ENCODE peak calls at places on chromosomes 5 and 9, in nine cellular contexts. One of them, this sample, is unnamed.

GRCh38 chr9:135299651-135300345 is 179.8 kb upstream of the PPP1R26 start:
- DNase-seq in Karpas-422: no peak
- DNase-seq in PC-9: no peak
- DNase-seq in psoas muscle: no peak
- DNase-seq in CD8-positive, alpha-beta memory T cell: no peak
- DNase-seq in CD4-positive, CD25-positive, alpha-beta regulatory T cell: no peak
- DNase-seq in ovary: no peak
- DNase-seq in neuronal stem cell: no peak
- DNase-seq in cardiac muscle cell: no peak
- DNase-seq in this sample: no peak

GRCh38 chr9:20255052-20255451 is 367.2 kb downstream of the MLLT3 start:
- DNase-seq in psoas muscle: no peak
- DNase-seq in cardiac muscle cell: no peak
- DNase-seq in CD4-positive, CD25-positive, alpha-beta regulatory T cell: no peak
- DNase-seq in neuronal stem cell: no peak
- DNase-seq in Karpas-422: no peak
- DNase-seq in PC-9: no peak
- DNase-seq in ovary: no peak
- DNase-seq in CD8-positive, alpha-beta memory T cell: no peak
- DNase-seq in this sample: no peak

GRCh38 chr9:89888233-89888632 is 283.4 kb downstream of the GADD45G start:
- DNase-seq in neuronal stem cell: no peak
- DNase-seq in ovary: no peak
- DNase-seq in psoas muscle: no peak
- DNase-seq in CD4-positive, CD25-positive, alpha-beta regulatory T cell: no peak
- DNase-seq in Karpas-422: no peak
- DNase-seq in CD8-positive, alpha-beta memory T cell: no peak
- DNase-seq in PC-9: no peak
- DNase-seq in cardiac muscle cell: no peak
- DNase-seq in this sample: no peak

GRCh38 chr5:113692466-113693204 is 179.1 kb downstream of the YTHDC2 start:
- DNase-seq in PC-9: no peak
- DNase-seq in psoas muscle: no peak
- DNase-seq in Karpas-422: no peak
- DNase-seq in neuronal stem cell: peak; percentile 54
- DNase-seq in cardiac muscle cell: peak; percentile 30
- DNase-seq in CD8-positive, alpha-beta memory T cell: no peak
- DNase-seq in CD4-positive, CD25-positive, alpha-beta regulatory T cell: no peak
- DNase-seq in ovary: no peak
- DNase-seq in this sample: no peak

GRCh38 chr9:137673871-137674270 is 55.1 kb downstream of the EHMT1 start:
- DNase-seq in PC-9: no peak
- DNase-seq in neuronal stem cell: no peak
- DNase-seq in psoas muscle: no peak
- DNase-seq in CD4-positive, CD25-positive, alpha-beta regulatory T cell: no peak
- DNase-seq in Karpas-422: no peak
- DNase-seq in cardiac muscle cell: peak; percentile 37
- DNase-seq in ovary: peak; percentile 53
- DNase-seq in CD8-positive, alpha-beta memory T cell: no peak
- DNase-seq in this sample: no peak

GRCh38 chr5:179738725-179739124 is 6.1 kb downstream of the MAML1 start:
- DNase-seq in CD4-positive, CD25-positive, alpha-beta regulatory T cell: no peak
- DNase-seq in Karpas-422: no peak
- DNase-seq in neuronal stem cell: no peak
- DNase-seq in ovary: no peak
- DNase-seq in CD8-positive, alpha-beta memory T cell: no peak
- DNase-seq in PC-9: no peak
- DNase-seq in cardiac muscle cell: no peak
- DNase-seq in psoas muscle: no peak
- DNase-seq in this sample: no peak

GRCh38 chr5:3911111-3911510 is 315.5 kb downstream of the IRX1 start:
- DNase-seq in psoas muscle: no peak
- DNase-seq in CD8-positive, alpha-beta memory T cell: no peak
- DNase-seq in cardiac muscle cell: no peak
- DNase-seq in CD4-positive, CD25-positive, alpha-beta regulatory T cell: no peak
- DNase-seq in PC-9: no peak
- DNase-seq in neuronal stem cell: no peak
- DNase-seq in ovary: no peak
- DNase-seq in Karpas-422: no peak
- DNase-seq in this sample: no peak

GRCh38 chr9:37144762-37145161 is 24.4 kb downstream of the ZCCHC7 start:
- DNase-seq in Karpas-422: peak; percentile 76
- DNase-seq in CD8-positive, alpha-beta memory T cell: no peak
- DNase-seq in ovary: no peak
- DNase-seq in neuronal stem cell: peak; percentile 42
- DNase-seq in PC-9: no peak
- DNase-seq in psoas muscle: no peak
- DNase-seq in cardiac muscle cell: peak; percentile 73
- DNase-seq in CD4-positive, CD25-positive, alpha-beta regulatory T cell: no peak
- DNase-seq in this sample: peak; percentile 26

GRCh38 chr9:105455836-105456475 is 8.1 kb downstream of the FSD1L start:
- DNase-seq in PC-9: no peak
- DNase-seq in cardiac muscle cell: no peak
- DNase-seq in CD8-positive, alpha-beta memory T cell: no peak
- DNase-seq in psoas muscle: no peak
- DNase-seq in CD4-positive, CD25-positive, alpha-beta regulatory T cell: no peak
- DNase-seq in Karpas-422: no peak
- DNase-seq in ovary: no peak
- DNase-seq in neuronal stem cell: no peak
- DNase-seq in this sample: no peak

GRCh38 chr5:62596096-62596495 is 17.5 kb downstream of the LRRC70 start:
- DNase-seq in neuronal stem cell: no peak
- DNase-seq in CD8-positive, alpha-beta memory T cell: no peak
- DNase-seq in psoas muscle: no peak
- DNase-seq in Karpas-422: no peak
- DNase-seq in PC-9: no peak
- DNase-seq in CD4-positive, CD25-positive, alpha-beta regulatory T cell: no peak
- DNase-seq in cardiac muscle cell: no peak
- DNase-seq in ovary: no peak
- DNase-seq in this sample: no peak

GRCh38 chr9:132586830-132587483 is 4.6 kb downstream of the BARHL1 start:
- DNase-seq in psoas muscle: peak; percentile 45
- DNase-seq in cardiac muscle cell: no peak
- DNase-seq in CD4-positive, CD25-positive, alpha-beta regulatory T cell: no peak
- DNase-seq in neuronal stem cell: no peak
- DNase-seq in ovary: no peak
- DNase-seq in CD8-positive, alpha-beta memory T cell: no peak
- DNase-seq in Karpas-422: no peak
- DNase-seq in PC-9: peak; percentile 15
- DNase-seq in this sample: no peak

GRCh38 chr9:132582786-132583583 is 579 bp downstream of the BARHL1 start:
- DNase-seq in CD4-positive, CD25-positive, alpha-beta regulatory T cell: no peak
- DNase-seq in PC-9: peak; percentile 12
- DNase-seq in Karpas-422: no peak
- DNase-seq in psoas muscle: peak; percentile 30
- DNase-seq in neuronal stem cell: no peak
- DNase-seq in ovary: no peak
- DNase-seq in CD8-positive, alpha-beta memory T cell: no peak
- DNase-seq in cardiac muscle cell: no peak
- DNase-seq in this sample: no peak

GRCh38 chr9:132583584-132584304 is 1.3 kb downstream of the BARHL1 start:
- DNase-seq in ovary: no peak
- DNase-seq in CD4-positive, CD25-positive, alpha-beta regulatory T cell: no peak
- DNase-seq in PC-9: peak; percentile 21
- DNase-seq in psoas muscle: no peak
- DNase-seq in neuronal stem cell: no peak
- DNase-seq in Karpas-422: no peak
- DNase-seq in cardiac muscle cell: no peak
- DNase-seq in CD8-positive, alpha-beta memory T cell: no peak
- DNase-seq in this sample: no peak

GRCh38 chr9:132585954-132586829 is 3.8 kb downstream of the BARHL1 start:
- DNase-seq in neuronal stem cell: no peak
- DNase-seq in ovary: no peak
- DNase-seq in Karpas-422: no peak
- DNase-seq in CD4-positive, CD25-positive, alpha-beta regulatory T cell: no peak
- DNase-seq in cardiac muscle cell: no peak
- DNase-seq in CD8-positive, alpha-beta memory T cell: no peak
- DNase-seq in psoas muscle: peak; percentile 42
- DNase-seq in PC-9: peak; percentile 34
- DNase-seq in this sample: no peak

GRCh38 chr9:132584616-132585560 is 2.5 kb downstream of the BARHL1 start:
- DNase-seq in neuronal stem cell: no peak
- DNase-seq in CD8-positive, alpha-beta memory T cell: no peak
- DNase-seq in PC-9: peak; percentile 19
- DNase-seq in Karpas-422: no peak
- DNase-seq in cardiac muscle cell: no peak
- DNase-seq in psoas muscle: peak; percentile 26
- DNase-seq in CD4-positive, CD25-positive, alpha-beta regulatory T cell: no peak
- DNase-seq in ovary: no peak
- DNase-seq in this sample: no peak
- H3K27me3 ChIP-seq in neuronal stem cell: peaks cover 100% of the 10 kb centered on the region
- H3K27me3 ChIP-seq in CD8-positive, alpha-beta memory T cell: peaks cover 76% of the 10 kb centered on the region
- H3K27me3 ChIP-seq in PC-9: peaks cover 29% of the 10 kb centered on the region
- H3K27me3 ChIP-seq in Karpas-422: no peaks in the 10 kb centered on the region
- H3K27me3 ChIP-seq in cardiac muscle cell: peaks cover 99% of the 10 kb centered on the region
- H3K27me3 ChIP-seq in psoas muscle: no peaks in the 10 kb centered on the region
- H3K27me3 ChIP-seq in CD4-positive, CD25-positive, alpha-beta regulatory T cell: peaks cover 22% of the 10 kb centered on the region
- H3K27me3 ChIP-seq in ovary: peaks cover 14% of the 10 kb centered on the region
- H3K27me3 ChIP-seq in this sample: peaks cover 95% of the 10 kb centered on the region

GRCh38 chr5:154598021-154598420 is 120.0 kb upstream of the HAND1 start:
- DNase-seq in CD4-positive, CD25-positive, alpha-beta regulatory T cell: no peak
- DNase-seq in neuronal stem cell: no peak
- DNase-seq in PC-9: no peak
- DNase-seq in CD8-positive, alpha-beta memory T cell: no peak
- DNase-seq in psoas muscle: no peak
- DNase-seq in ovary: no peak
- DNase-seq in cardiac muscle cell: no peak
- DNase-seq in Karpas-422: no peak
- DNase-seq in this sample: no peak
- H3K4me3 ChIP-seq in CD4-positive, CD25-positive, alpha-beta regulatory T cell: no peak overlapping the region
- H3K4me3 ChIP-seq in neuronal stem cell: no peak overlapping the region
- H3K4me3 ChIP-seq in PC-9: no peak overlapping the region
- H3K4me3 ChIP-seq in CD8-positive, alpha-beta memory T cell: no peak overlapping the region
- H3K4me3 ChIP-seq in psoas muscle: no peak overlapping the region
- H3K4me3 ChIP-seq in ovary: no peak overlapping the region
- H3K4me3 ChIP-seq in cardiac muscle cell: no peak overlapping the region
- H3K4me3 ChIP-seq in Karpas-422: no peak overlapping the region
- H3K4me3 ChIP-seq in this sample: no peak overlapping the region

GRCh38 chr5:18652404-18653215 is 1018.4 kb downstream of the TAF11L14 start:
- DNase-seq in CD4-positive, CD25-positive, alpha-beta regulatory T cell: no peak
- DNase-seq in PC-9: no peak
- DNase-seq in cardiac muscle cell: no peak
- DNase-seq in neuronal stem cell: no peak
- DNase-seq in CD8-positive, alpha-beta memory T cell: no peak
- DNase-seq in psoas muscle: no peak
- DNase-seq in ovary: no peak
- DNase-seq in Karpas-422: no peak
- DNase-seq in this sample: no peak
- H3K9me3 ChIP-seq in CD4-positive, CD25-positive, alpha-beta regulatory T cell: no peaks in the 10 kb centered on the region
- H3K9me3 ChIP-seq in PC-9: no peaks in the 10 kb centered on the region
- H3K9me3 ChIP-seq in cardiac muscle cell: no peaks in the 10 kb centered on the region
- H3K9me3 ChIP-seq in neuronal stem cell: no peaks in the 10 kb centered on the region
- H3K9me3 ChIP-seq in CD8-positive, alpha-beta memory T cell: no peaks in the 10 kb centered on the region
- H3K9me3 ChIP-seq in psoas muscle: no peaks in the 10 kb centered on the region
- H3K9me3 ChIP-seq in ovary: no peaks in the 10 kb centered on the region
- H3K9me3 ChIP-seq in Karpas-422: peaks cover 45% of the 10 kb centered on the region
- H3K9me3 ChIP-seq in this sample: peaks cover 4% of the 10 kb centered on the region

GRCh38 chr5:176735383-176736265 is 74.7 kb upstream of the UNC5A start:
- DNase-seq in ovary: no peak
- DNase-seq in neuronal stem cell: no peak
- DNase-seq in cardiac muscle cell: no peak
- DNase-seq in Karpas-422: no peak
- DNase-seq in PC-9: no peak
- DNase-seq in CD8-positive, alpha-beta memory T cell: no peak
- DNase-seq in CD4-positive, CD25-positive, alpha-beta regulatory T cell: no peak
- DNase-seq in psoas muscle: no peak
- DNase-seq in this sample: no peak

GRCh38 chr5:176738851-176739250 is 71.5 kb upstream of the UNC5A start:
- DNase-seq in ovary: peak; percentile 4
- DNase-seq in neuronal stem cell: no peak
- DNase-seq in cardiac muscle cell: no peak
- DNase-seq in CD8-positive, alpha-beta memory T cell: no peak
- DNase-seq in psoas muscle: no peak
- DNase-seq in CD4-positive, CD25-positive, alpha-beta regulatory T cell: no peak
- DNase-seq in Karpas-422: no peak
- DNase-seq in PC-9: no peak
- DNase-seq in this sample: no peak

GRCh38 chr5:176736271-176736965 is 73.9 kb upstream of the UNC5A start:
- DNase-seq in PC-9: no peak
- DNase-seq in Karpas-422: no peak
- DNase-seq in CD4-positive, CD25-positive, alpha-beta regulatory T cell: no peak
- DNase-seq in cardiac muscle cell: no peak
- DNase-seq in neuronal stem cell: no peak
- DNase-seq in CD8-positive, alpha-beta memory T cell: no peak
- DNase-seq in psoas muscle: no peak
- DNase-seq in ovary: no peak
- DNase-seq in this sample: no peak

GRCh38 chr5:176737746-176738699 is 72.3 kb upstream of the UNC5A start:
- DNase-seq in CD4-positive, CD25-positive, alpha-beta regulatory T cell: no peak
- DNase-seq in Karpas-422: no peak
- DNase-seq in PC-9: no peak
- DNase-seq in cardiac muscle cell: no peak
- DNase-seq in ovary: no peak
- DNase-seq in psoas muscle: no peak
- DNase-seq in CD8-positive, alpha-beta memory T cell: no peak
- DNase-seq in neuronal stem cell: no peak
- DNase-seq in this sample: no peak

GRCh38 chr5:176737001-176737745 is 73.2 kb upstream of the UNC5A start:
- DNase-seq in CD4-positive, CD25-positive, alpha-beta regulatory T cell: no peak
- DNase-seq in cardiac muscle cell: no peak
- DNase-seq in CD8-positive, alpha-beta memory T cell: no peak
- DNase-seq in psoas muscle: no peak
- DNase-seq in Karpas-422: no peak
- DNase-seq in ovary: no peak
- DNase-seq in neuronal stem cell: no peak
- DNase-seq in PC-9: no peak
- DNase-seq in this sample: no peak
- H3K27me3 ChIP-seq in CD4-positive, CD25-positive, alpha-beta regulatory T cell: peaks cover 6% of the 10 kb centered on the region
- H3K27me3 ChIP-seq in cardiac muscle cell: peaks cover 8% of the 10 kb centered on the region
- H3K27me3 ChIP-seq in CD8-positive, alpha-beta memory T cell: peaks cover 17% of the 10 kb centered on the region
- H3K27me3 ChIP-seq in psoas muscle: no peaks in the 10 kb centered on the region
- H3K27me3 ChIP-seq in Karpas-422: no peaks in the 10 kb centered on the region
- H3K27me3 ChIP-seq in ovary: no peaks in the 10 kb centered on the region
- H3K27me3 ChIP-seq in neuronal stem cell: peaks cover 58% of the 10 kb centered on the region
- H3K27me3 ChIP-seq in PC-9: peaks cover 28% of the 10 kb centered on the region
- H3K27me3 ChIP-seq in this sample: no peaks in the 10 kb centered on the region